ENCODE peak calls at places on chromosomes 4 and X, in seven cellular contexts. L is heart left ventricle, H is stomach, I is colonic mucosa, K is neural progenitor cell, M is prostate gland, V is esophagus squamous epithelium. J is an unnamed sample.

GRCh38 chr4:137583650-137584049 is 51.4 kb upstream of the PCDH18 start:
- DNase-seq in L (no peak), H (no peak), I (no peak), K (no peak), M (no peak), V (no peak), J (no peak)

GRCh38 chrX:53713987-53714579 is 27.6 kb upstream of the HUWE1 start:
- DNase-seq in L (no peak), H (no peak), I (no peak), K (no peak), M (no peak), V (no peak), J (no peak)

GRCh38 chrX:63889001-63889400 is 104.0 kb upstream of the ARHGEF9 start:
- DNase-seq in L (no peak), H (no peak), I (no peak), K (no peak), M (no peak), V (no peak), J (no peak)

GRCh38 chrX:19912-20571 is 261.1 kb upstream of the PLCXD1 start:
- DNase-seq in L (no peak), H (no peak), I (no peak), K (peak; percentile 36), M (no peak), V (no peak), J (peak; percentile 48)

GRCh38 chrX:47587091-47587891 is 5.1 kb downstream of the TIMP1 start:
- DNase-seq in L (no peak), H (no peak), I (peak; percentile 4), K (no peak), M (no peak), V (no peak), J (no peak)

GRCh38 chrX:119539872-119540271 is 25.3 kb downstream of the STEEP1 start:
- DNase-seq in L (no peak), H (no peak), I (no peak), K (no peak), M (no peak), V (no peak), J (no peak)

GRCh38 chr4:94570558-94570957 is 118.8 kb downstream of the PDLIM5 start:
- DNase-seq in L (no peak), H (no peak), I (no peak), K (peak; percentile 46), M (no peak), V (no peak), J (no peak)

GRCh38 chr4:148790691-148791090 is 348.5 kb upstream of the NR3C2 start:
- DNase-seq in L (no peak), H (no peak), I (no peak), K (no peak), M (no peak), V (no peak), J (no peak)

GRCh38 chrX:10990418-10990817 is 120.7 kb upstream of the HCCS start:
- DNase-seq in L (no peak), H (no peak), I (no peak), K (no peak), M (no peak), V (no peak), J (no peak)

GRCh38 chr4:62133498-62133897 is 933.4 kb downstream of the ADGRL3 start:
- DNase-seq in L (no peak), H (no peak), I (no peak), K (no peak), M (no peak), V (no peak), J (no peak)

GRCh38 chr4:147822128-147822527 is 90.2 kb downstream of the ARHGAP10 start:
- DNase-seq in L (peak; percentile 83), H (peak; percentile 95), I (peak; percentile 37), K (no peak), M (peak; percentile 89), V (no peak), J (peak; percentile 46)

GRCh38 chr4:75745192-75745591 is 20.8 kb downstream of the USO1 start:
- DNase-seq in L (no peak), H (no peak), I (no peak), K (no peak), M (no peak), V (no peak), J (no peak)

GRCh38 chr4:124018383-124019317 is 622.1 kb downstream of the SPRY1 start:
- DNase-seq in L (peak; percentile 53), H (no peak), I (no peak), K (no peak), M (no peak), V (no peak), J (no peak)

GRCh38 chr4:165994706-165995105 is 121.7 kb downstream of the TLL1 start:
- DNase-seq in L (no peak), H (no peak), I (no peak), K (no peak), M (no peak), V (no peak), J (no peak)

GRCh38 chr4:95289028-95289634 is 259.6 kb downstream of the UNC5C start:
- DNase-seq in L (no peak), H (no peak), I (no peak), K (no peak), M (no peak), V (no peak), J (no peak)

GRCh38 chrX:49840679-49841078 is 11.6 kb downstream of the PAGE4 start:
- DNase-seq in L (peak; percentile 35), H (peak; percentile 78), I (peak; percentile 27), K (peak; percentile 84), M (peak; percentile 36), V (no peak), J (peak; percentile 37)

GRCh38 chrX:623268-623598 is 7.4 kb upstream of the SHOX start:
- DNase-seq in L (no peak), H (no peak), I (no peak), K (no peak), M (no peak), V (no peak), J (no peak)

GRCh38 chr4:143597271-143597670 is 83.8 kb downstream of the SMARCA5 start:
- DNase-seq in L (no peak), H (no peak), I (no peak), K (no peak), M (no peak), V (no peak), J (no peak)

GRCh38 chr4:129822708-129823504 is 727.0 kb downstream of the C4orf33 start:
- DNase-seq in L (peak; percentile 14), H (no peak), I (no peak), K (no peak), M (no peak), V (no peak), J (no peak)

GRCh38 chr4:128513664-128514484 is 226.3 kb upstream of the PGRMC2 start:
- DNase-seq in L (no peak), H (no peak), I (no peak), K (no peak), M (no peak), V (no peak), J (no peak)

GRCh38 chrX:78643106-78643505 is 16.0 kb downstream of the RTL3 start:
- DNase-seq in L (no peak), H (no peak), I (no peak), K (no peak), M (no peak), V (no peak), J (no peak)

GRCh38 chrX:33726281-33727160 is 405.6 kb downstream of the FAM47A start:
- DNase-seq in L (no peak), H (no peak), I (no peak), K (peak; percentile 20), M (no peak), V (no peak), J (no peak)

GRCh38 chr4:127352220-127352619 is 280.5 kb upstream of the INTU start:
- DNase-seq in L (no peak), H (no peak), I (no peak), K (peak; percentile 42), M (no peak), V (no peak), J (no peak)

GRCh38 chrX:53630261-53630660 is 56.3 kb downstream of the HUWE1 start:
- DNase-seq in L (no peak), H (no peak), I (no peak), K (no peak), M (no peak), V (no peak), J (no peak)

GRCh38 chr4:72701987-72702819 is 133.2 kb upstream of the ADAMTS3 start:
- DNase-seq in L (no peak), H (peak; percentile 28), I (peak; percentile 25), K (peak; percentile 76), M (peak; percentile 43), V (no peak), J (no peak)
- H3K4me3 ChIP-seq in L (peak overlapping the region; percentile 54), H (peak overlapping the region; percentile 36), I (peak overlapping the region; percentile 21), K (no peak overlapping the region), M (peak overlapping the region; percentile 21), V (peak overlapping the region; percentile 58), J (no peak overlapping the region)

GRCh38 chrX:21725498-21725897 is 32.4 kb downstream of the SMPX start:
- DNase-seq in L (no peak), H (no peak), I (no peak), K (peak; percentile 40), M (no peak), V (no peak), J (no peak)
- TF ChIP-seq CTCF in L (no peak), H (no peak), I (peak; percentile 15), K (peak; percentile 58), M (no peak), V (no peak), J (no peak)

DNA sequence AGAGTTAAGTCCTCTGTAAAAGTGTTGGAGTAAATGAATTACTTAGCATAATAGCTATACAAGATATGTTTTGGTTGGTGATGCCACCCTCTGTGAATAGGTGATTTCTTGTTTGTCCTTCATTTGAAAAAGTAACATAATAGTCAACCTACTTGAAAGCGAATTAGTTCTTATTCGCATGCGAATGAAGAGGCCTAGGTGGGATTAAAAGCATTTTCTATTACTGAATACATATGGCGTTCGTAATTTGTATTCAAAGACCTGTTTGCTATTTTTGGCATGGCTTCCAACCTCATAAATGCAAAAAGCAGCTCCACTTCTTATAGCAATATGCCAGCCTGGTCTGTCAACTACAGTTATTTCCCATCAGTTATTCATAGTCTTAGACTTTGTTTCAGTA is 261.2 kb downstream of the TENM3 start:
- DNase-seq in L (no peak), H (no peak), I (no peak), K (no peak), M (no peak), V (no peak), J (no peak)
- H3K4me1 ChIP-seq in L (no peaks in the 10 kb centered on the region), H (no peaks in the 10 kb centered on the region), I (no peaks in the 10 kb centered on the region), K (peaks cover 48% of the 10 kb centered on the region), M (no peaks in the 10 kb centered on the region), V (no peaks in the 10 kb centered on the region), J (no peaks in the 10 kb centered on the region)

GRCh38 chr4:177348348-177348747 is 38.7 kb downstream of the NEIL3 start:
- DNase-seq in L (no peak), H (no peak), I (no peak), K (no peak), M (no peak), V (no peak), J (no peak)
- H3K4me3 ChIP-seq in L (no peak overlapping the region), H (no peak overlapping the region), I (no peak overlapping the region), K (no peak overlapping the region), M (no peak overlapping the region), V (no peak overlapping the region), J (no peak overlapping the region)

GRCh38 chrX:23079347-23079746 is 79.6 kb downstream of the DDX53 start:
- DNase-seq in L (no peak), H (no peak), I (no peak), K (no peak), M (no peak), V (no peak), J (no peak)
- TF ChIP-seq CTCF in L (peak; percentile 6), H (no peak), I (no peak), K (no peak), M (no peak), V (no peak), J (no peak)

GRCh38 chrX:136190038-136190437 is 42.7 kb downstream of the FHL1 start:
- DNase-seq in L (no peak), H (no peak), I (no peak), K (no peak), M (no peak), V (no peak), J (no peak)
- H3K4me1 ChIP-seq in L (peaks cover 72% of the 10 kb centered on the region), H (peaks cover 10% of the 10 kb centered on the region), I (no peaks in the 10 kb centered on the region), K (peaks cover 3% of the 10 kb centered on the region), M (no peaks in the 10 kb centered on the region), V (no peaks in the 10 kb centered on the region), J (no peaks in the 10 kb centered on the region)